ENCODE peak calls at places on chromosomes 5 and 9, in nine cellular contexts. H is left cardiac atrium; K is activated T-helper 1 cell treated with anti-CD3 and anti-CD28 coated beads, Interleukin-12 subunit alpha, Interleukin-12 subunit beta, Interleukin-2, Interleukin-4 antibody, amounts not matched to agents 30 ng/mL and 10 ng/mL and 1 ng/mL, durations not matched to agents 14 hours and 24 hours and 36 hours; P is fibroblast of pulmonary artery; Q is endothelial cell; A is cardiac fibroblast; I is HTR-8/SVneo; D is Right ventricle myocardium superior; O is A673. T is an unnamed sample.

GRCh38 chr5:160253441-160253840 is 24.1 kb downstream of the FABP6 start:
- DNase-seq in A (no peak), P (no peak), H (no peak), K (no peak), O (no peak), Q (no peak), I (no peak), D (no peak), T (no peak)

GRCh38 chr5:164345173-164345572 is 839.8 kb downstream of the MAT2B start:
- DNase-seq in P (peak), I (no peak), H (peak), D (peak), O (peak), Q (no peak), K (no peak), A (peak), T (no peak)

GRCh38 chr5:53856491-53856890 is 296.1 kb downstream of the NDUFS4 start:
- DNase-seq in H (no peak), K (no peak), A (no peak), I (no peak), P (no peak), Q (no peak), D (no peak), O (no peak), T (no peak)

GRCh38 chr9:115941561-115942315 is 211.9 kb upstream of the PAPPA start:
- DNase-seq in H (no peak), D (no peak), A (peak), K (no peak), P (peak), I (no peak), O (no peak), Q (no peak), T (no peak)

GRCh38 chr5:130141689-130142320 is 237.5 kb downstream of the CHSY3 start:
- DNase-seq in D (no peak), H (peak), A (peak), P (peak), K (no peak), I (peak), O (no peak), Q (peak), T (no peak)

GRCh38 chr5:158895573-158895972 is 204.1 kb downstream of the EBF1 start:
- DNase-seq in H (no peak), D (no peak), K (no peak), O (no peak), P (no peak), I (no peak), A (peak), Q (no peak), T (no peak)

GRCh38 chr5:143893638-143894037 is 81.7 kb downstream of the HMHB1 start:
- DNase-seq in O (no peak), D (no peak), A (no peak), I (no peak), Q (no peak), P (no peak), K (no peak), H (no peak), T (no peak)

GRCh38 chr9:120997502-120997901 is 52.6 kb downstream of the C5 start:
- DNase-seq in K (no peak), O (no peak), P (no peak), I (no peak), Q (no peak), H (no peak), A (no peak), D (no peak), T (no peak)

GRCh38 chr5:158739941-158740340 is 359.8 kb downstream of the EBF1 start:
- DNase-seq in Q (no peak), I (no peak), O (no peak), A (peak), P (peak), K (no peak), H (peak), D (peak), T (no peak)

GRCh38 chr9:87682618-87683017 is 43.3 kb upstream of the CTSL start:
- DNase-seq in K (no peak), H (no peak), P (no peak), D (no peak), I (no peak), O (no peak), Q (no peak), A (no peak), T (no peak)

GRCh38 chr9:72718503-72718902 is 197.1 kb downstream of the TMC1 start:
- DNase-seq in H (no peak), Q (no peak), P (no peak), K (no peak), A (no peak), D (no peak), I (no peak), O (peak), T (no peak)

GRCh38 chr9:131092030-131092429 is 4.3 kb upstream of the AIF1L start:
- DNase-seq in Q (no peak), H (no peak), P (no peak), K (no peak), O (no peak), A (no peak), D (no peak), I (no peak), T (no peak)

GRCh38 chr9:15400281-15400941 is 22.3 kb upstream of the SNAPC3 start:
- DNase-seq in K (no peak), H (no peak), O (no peak), I (no peak), A (peak), Q (no peak), D (no peak), P (peak), T (no peak)

T was measured in GM12878.